ENCODE peak calls at places on chromosomes 13 and 19, in four cellular contexts. C is GM20000, A is dorsolateral prefrontal cortex, R is small intestine. F is an unnamed sample.

GRCh38 chr13:50396001-50396400 is 380.8 kb downstream of the KCNRG start:
- DNase-seq in C (no peak), A (no peak), R (no peak), F (no peak)

GRCh38 chr13:79541426-79542049 is 60.6 kb downstream of the NDFIP2 start:
- DNase-seq in C (peak), A (no peak), R (peak), F (no peak)

GRCh38 chr13:114244637-114245036 is 9.9 kb downstream of the CDC16 start:
- DNase-seq in C (no peak), A (no peak), R (no peak), F (no peak)

GRCh38 chr19:54017266-54017665 is 25.8 kb downstream of the CACNG6 start:
- DNase-seq in C (no peak), A (no peak), R (peak), F (no peak)

GRCh38 chr19:8831832-8832131 is 322 bp downstream of the ZNF558 start:
- DNase-seq in C (no peak), A (no peak), R (no peak), F (no peak)

GRCh38 chr13:42859760-42860159 is 78.4 kb downstream of the FAM216B start:
- DNase-seq in C (no peak), A (no peak), R (no peak), F (no peak)

GRCh38 chr19:39928357-39928725 is 6.1 kb downstream of the FCGBP start:
- DNase-seq in C (no peak), A (no peak), R (no peak), F (no peak)

GRCh38 chr19:34601071-34601470 is 75.9 kb downstream of the SCGB2B2 start:
- DNase-seq in C (no peak), A (no peak), R (no peak), F (no peak)

GRCh38 chr19:17796013-17796837 is 1.3 kb downstream of the B3GNT3 start:
- DNase-seq in C (no peak), A (no peak), R (peak), F (no peak)

GRCh38 chr19:45474191-45474940 is 6.6 kb downstream of the FOSB start:
- DNase-seq in C (no peak), A (no peak), R (no peak), F (no peak)

GRCh38 chr13:63842102-63842501 is 2426.5 kb upstream of the PCDH20 start:
- DNase-seq in C (no peak), A (no peak), R (no peak), F (no peak)

F was measured in posterior cingulate gyrus.